ENCODE peak calls at places on chromosomes 2 and 18, in six cellular contexts. One of them, this sample, is unnamed.
A peak's percentile ranks its signal among the peaks of the same experiment; 100 is the strongest.

GRCh38 chr2:206533977-206534376 is 90.6 kb downstream of the ADAM23 start:
- DNase-seq in nephron progenitor cell: no peak
- DNase-seq in heart right ventricle: no peak
- DNase-seq in AG09319: no peak
- DNase-seq in tibial nerve: no peak
- DNase-seq in NCI-H82: no peak
- DNase-seq in this sample: no peak

GRCh38 chr2:68850524-68850923 is 20.7 kb downstream of the BMP10 start:
- DNase-seq in nephron progenitor cell: no peak
- DNase-seq in heart right ventricle: no peak
- DNase-seq in AG09319: no peak
- DNase-seq in tibial nerve: no peak
- DNase-seq in NCI-H82: no peak
- DNase-seq in this sample: no peak

GRCh38 chr2:133229974-133230373 is 338.3 kb downstream of the NCKAP5 start:
- DNase-seq in nephron progenitor cell: no peak
- DNase-seq in heart right ventricle: no peak
- DNase-seq in AG09319: no peak
- DNase-seq in tibial nerve: no peak
- DNase-seq in NCI-H82: no peak
- DNase-seq in this sample: no peak

GRCh38 chr2:172438741-172439508 is 11.5 kb downstream of the ITGA6 start:
- DNase-seq in nephron progenitor cell: no peak
- DNase-seq in heart right ventricle: no peak
- DNase-seq in AG09319: no peak
- DNase-seq in tibial nerve: no peak
- DNase-seq in NCI-H82: no peak
- DNase-seq in this sample: no peak

GRCh38 chr2:95029898-95030341 is 4.4 kb downstream of the MAL start:
- DNase-seq in nephron progenitor cell: no peak
- DNase-seq in heart right ventricle: no peak
- DNase-seq in AG09319: no peak
- DNase-seq in tibial nerve: no peak
- DNase-seq in NCI-H82: no peak
- DNase-seq in this sample: no peak

GRCh38 chr18:62334110-62334509 is 9.0 kb downstream of the TNFRSF11A start:
- DNase-seq in nephron progenitor cell: no peak
- DNase-seq in heart right ventricle: no peak
- DNase-seq in AG09319: no peak
- DNase-seq in tibial nerve: no peak
- DNase-seq in NCI-H82: no peak
- DNase-seq in this sample: no peak

GRCh38 chr18:10304853-10305252 is 149.6 kb upstream of the APCDD1 start:
- DNase-seq in nephron progenitor cell: no peak
- DNase-seq in heart right ventricle: no peak
- DNase-seq in AG09319: peak; percentile 55
- DNase-seq in tibial nerve: peak; percentile 37
- DNase-seq in NCI-H82: no peak
- DNase-seq in this sample: no peak

GRCh38 chr18:2905802-2906521 is 59.2 kb downstream of the EMILIN2 start:
- DNase-seq in nephron progenitor cell: peak; percentile 30
- DNase-seq in heart right ventricle: peak; percentile 81
- DNase-seq in AG09319: peak; percentile 11
- DNase-seq in tibial nerve: peak; percentile 30
- DNase-seq in NCI-H82: peak; percentile 77
- DNase-seq in this sample: no peak

GRCh38 chr18:58660915-58661314 is 10.3 kb upstream of the MALT1 start:
- DNase-seq in nephron progenitor cell: no peak
- DNase-seq in heart right ventricle: no peak
- DNase-seq in AG09319: no peak
- DNase-seq in tibial nerve: no peak
- DNase-seq in NCI-H82: no peak
- DNase-seq in this sample: no peak

GRCh38 chr2:217216982-217217381 is 357.1 kb upstream of the TNP1 start:
- DNase-seq in nephron progenitor cell: no peak
- DNase-seq in heart right ventricle: no peak
- DNase-seq in AG09319: no peak
- DNase-seq in tibial nerve: no peak
- DNase-seq in NCI-H82: no peak
- DNase-seq in this sample: no peak

GRCh38 chr18:26536664-26537063 is 11.7 kb downstream of the KCTD1 start:
- DNase-seq in nephron progenitor cell: no peak
- DNase-seq in heart right ventricle: no peak
- DNase-seq in AG09319: no peak
- DNase-seq in tibial nerve: no peak
- DNase-seq in NCI-H82: no peak
- DNase-seq in this sample: no peak

GRCh38 chr2:224938670-224939309 is 103.5 kb downstream of the DOCK10 start:
- DNase-seq in nephron progenitor cell: no peak
- DNase-seq in heart right ventricle: no peak
- DNase-seq in AG09319: no peak
- DNase-seq in tibial nerve: no peak
- DNase-seq in NCI-H82: peak; percentile 70
- DNase-seq in this sample: no peak

GRCh38 chr2:240933966-240934700 is 28.0 kb downstream of the CROCC2 start:
- DNase-seq in nephron progenitor cell: no peak
- DNase-seq in heart right ventricle: no peak
- DNase-seq in AG09319: no peak
- DNase-seq in tibial nerve: peak; percentile 26
- DNase-seq in NCI-H82: no peak
- DNase-seq in this sample: peak; percentile 6

GRCh38 chr2:181574321-181574720 is 82.6 kb downstream of the CERKL start:
- DNase-seq in nephron progenitor cell: no peak
- DNase-seq in heart right ventricle: no peak
- DNase-seq in AG09319: no peak
- DNase-seq in tibial nerve: no peak
- DNase-seq in NCI-H82: peak; percentile 56
- DNase-seq in this sample: no peak

GRCh38 chr2:235908826-235909225 is 259.4 kb downstream of the GBX2 start:
- DNase-seq in nephron progenitor cell: no peak
- DNase-seq in heart right ventricle: no peak
- DNase-seq in AG09319: no peak
- DNase-seq in tibial nerve: no peak
- DNase-seq in NCI-H82: peak; percentile 31
- DNase-seq in this sample: no peak

GRCh38 chr2:132438650-132439030 is 22.0 kb downstream of the GPR39 start:
- DNase-seq in nephron progenitor cell: no peak
- DNase-seq in heart right ventricle: no peak
- DNase-seq in AG09319: peak; percentile 57
- DNase-seq in tibial nerve: no peak
- DNase-seq in NCI-H82: no peak
- DNase-seq in this sample: no peak

This sample was measured in HAP-1.